ENCODE peak calls at places on chromosome 13, in six cellular contexts. F, G, A, O, K and L are unnamed samples.

GRCh38 chr13:63517376-63517775 is 2101.7 kb upstream of the PCDH20 start:
- DNase-seq in O (no peak), A (no peak), F (no peak), K (no peak), G (no peak), L (no peak)

GRCh38 chr13:51502206-51502651 is 49.4 kb upstream of the INTS6 start:
- DNase-seq in F (no peak), O (no peak), A (no peak), K (peak; percentile 65), G (no peak), L (no peak)

GRCh38 chr13:77904031-77904430 is 14.6 kb downstream of the EDNRB start:
- DNase-seq in O (no peak), F (no peak), K (no peak), A (no peak), G (no peak), L (no peak)

GRCh38 chr13:110528371-110528770 is 33.2 kb downstream of the RAB20 start:
- DNase-seq in F (no peak), G (no peak), A (no peak), O (no peak), K (no peak), L (no peak)

GRCh38 chr13:63855457-63856118 is 2439.9 kb upstream of the PCDH20 start:
- DNase-seq in A (peak; percentile 27), F (no peak), O (peak; percentile 53), K (no peak), G (no peak), L (no peak)

GRCh38 chr13:48412100-48412556 is 785 bp downstream of the LPAR6 start:
- DNase-seq in K (no peak), O (no peak), A (no peak), G (no peak), F (no peak), L (no peak)

GRCh38 chr13:34357435-34358232 is 539.7 kb downstream of the RFC3 start:
- DNase-seq in F (no peak), O (no peak), A (no peak), G (no peak), K (no peak), L (no peak)

GRCh38 chr13:105982219-105982618 is 553.2 kb downstream of the EFNB2 start:
- DNase-seq in A (peak; percentile 74), F (peak; percentile 70), G (no peak), O (no peak), K (no peak), L (no peak)

GRCh38 chr13:87792878-87793277 is 121.7 kb downstream of the SLITRK5 start:
- DNase-seq in F (peak; percentile 58), O (no peak), A (peak; percentile 50), G (no peak), K (no peak), L (no peak)

GRCh38 chr13:23753523-23753922 is 135.7 kb downstream of the MIPEP start:
- DNase-seq in F (no peak), A (no peak), O (peak; percentile 90), G (no peak), K (no peak), L (no peak)

GRCh38 chr13:24053505-24054251 is 106.8 kb upstream of the SPATA13 start:
- DNase-seq in F (peak; percentile 73), G (peak; percentile 18), A (peak; percentile 76), O (peak; percentile 67), K (peak; percentile 17), L (peak; percentile 81)

GRCh38 chr13:54709546-54709945 is 1680.9 kb downstream of the OLFM4 start:
- DNase-seq in O (no peak), F (no peak), K (no peak), A (no peak), G (no peak), L (no peak)

GRCh38 chr13:65940720-65941119 is 1289.4 kb downstream of the PCDH9 start:
- DNase-seq in O (no peak), K (no peak), G (no peak), A (no peak), F (no peak), L (no peak)

GRCh38 chr13:109785141-109785891 is 1.1 kb downstream of the IRS2 start:
- DNase-seq in O (no peak), G (no peak), F (peak; percentile 52), A (peak; percentile 66), K (no peak), L (no peak)

GRCh38 chr13:74052402-74052928 is 81.7 kb downstream of the KLF12 start:
- DNase-seq in O (peak; percentile 13), F (peak; percentile 34), K (no peak), G (no peak), A (no peak), L (no peak)

GRCh38 chr13:30196025-30196424 is 111.3 kb downstream of the KATNAL1 start:
- DNase-seq in G (no peak), O (no peak), F (peak; percentile 55), A (no peak), K (no peak), L (peak; percentile 8)

GRCh38 chr13:96431044-96431581 is 341.2 kb downstream of the HS6ST3 start:
- DNase-seq in F (no peak), G (no peak), A (no peak), K (no peak), O (no peak), L (no peak)
- TF ChIP-seq ATF3 in F (no peak), G (no peak), A (no peak), K (no peak), O (no peak), L (no peak)

DNA sequence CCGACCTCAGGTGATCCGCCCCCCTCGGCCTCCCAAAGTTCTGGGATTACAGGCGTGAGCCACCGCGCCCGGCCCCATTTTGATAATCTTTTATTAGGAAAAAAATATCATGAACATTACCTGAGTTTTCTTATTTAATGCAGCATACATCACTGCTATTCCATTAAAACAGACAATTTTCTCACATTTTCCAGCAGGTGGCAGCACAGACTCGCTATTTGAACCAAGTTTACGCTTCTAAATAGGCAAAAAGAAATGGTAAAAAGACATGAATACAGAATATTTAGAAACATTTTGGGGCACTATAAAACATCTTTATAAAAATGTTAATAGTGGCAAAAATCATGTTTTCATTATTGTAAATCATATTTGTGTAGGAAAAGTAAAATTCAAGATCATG is 903.1 kb downstream of the SLITRK6 start:
- DNase-seq in K (peak; percentile 1), A (peak; percentile 53), O (peak; percentile 52), G (peak; percentile 5), F (peak; percentile 47), L (peak; percentile 45)
- TF ChIP-seq ATF3 in K (no peak), A (no peak), O (no peak), G (no peak), F (no peak), L (no peak)

GRCh38 chr13:101846701-101847100 is 394.2 kb downstream of the ITGBL1 start:
- DNase-seq in K (no peak), A (no peak), G (no peak), O (no peak), F (no peak), L (no peak)
- TF ChIP-seq ATF3 in K (no peak), A (no peak), G (no peak), O (no peak), F (no peak), L (no peak)

GRCh38 chr13:47087841-47088240 is 191.0 kb upstream of the HTR2A start:
- DNase-seq in G (no peak), O (no peak), F (no peak), K (no peak), A (no peak), L (no peak)
- TF ChIP-seq ATF3 in G (no peak), O (no peak), F (no peak), K (no peak), A (no peak), L (no peak)

DNA sequence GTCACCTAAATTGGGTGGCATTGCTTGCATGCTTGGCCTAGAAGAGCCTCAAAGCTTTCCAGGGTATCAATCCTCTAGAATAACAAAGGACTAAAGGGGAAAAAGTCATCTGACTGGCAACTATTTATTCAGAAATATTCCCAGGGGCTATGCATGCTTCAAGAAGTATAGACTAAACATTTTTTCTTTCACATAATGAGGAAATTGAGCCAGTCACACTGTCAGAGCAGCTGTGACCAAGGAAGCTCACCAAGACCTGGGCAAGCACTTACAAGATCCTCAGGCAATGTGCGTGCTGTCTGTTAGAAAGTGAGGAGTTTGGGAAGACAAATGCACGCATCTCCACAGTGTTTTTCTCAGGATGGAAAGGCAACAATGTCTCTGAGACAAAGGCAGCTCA is 747.2 kb downstream of the DIAPH3 start:
- DNase-seq in G (no peak), K (no peak), A (no peak), F (no peak), O (no peak), L (no peak)
- TF ChIP-seq ATF3 in G (no peak), K (no peak), A (no peak), F (no peak), O (no peak), L (no peak)